ENCODE peak calls at places on chromosome X, in eight cellular contexts. W is suprapubic skin, V is endothelial cell of umbilical vein, A is breast epithelium, U is stomach, M is tibial nerve, O is kidney, B is pancreas. G is an unnamed sample.

GRCh38 chrX:6382284-6382683 is 152.6 kb downstream of the VCX3A start:
- DNase-seq in W (no peak), V (no peak), A (no peak), U (peak; percentile 25), M (no peak), O (no peak), B (no peak), G (no peak)

GRCh38 chrX:109943092-109943739 is 59.7 kb upstream of the TMEM164 start:
- DNase-seq in W (no peak), V (no peak), A (no peak), U (no peak), M (no peak), O (no peak), B (no peak), G (no peak)

GRCh38 chrX:40485427-40485826 is 95.3 kb upstream of the ATP6AP2 start:
- DNase-seq in W (no peak), V (no peak), A (no peak), U (no peak), M (no peak), O (no peak), B (no peak), G (no peak)

GRCh38 chrX:22389544-22390243 is 117.0 kb downstream of the CBLL2 start:
- DNase-seq in W (no peak), V (peak; percentile 88), A (no peak), U (no peak), M (no peak), O (no peak), B (no peak), G (no peak)

GRCh38 chrX:110162131-110162530 is 155.8 kb downstream of the AMMECR1 start:
- DNase-seq in W (no peak), V (no peak), A (no peak), U (no peak), M (no peak), O (no peak), B (no peak), G (no peak)

GRCh38 chrX:42290608-42291007 is 367.3 kb upstream of the CASK start:
- DNase-seq in W (no peak), V (peak; percentile 1), A (no peak), U (no peak), M (no peak), O (no peak), B (no peak), G (no peak)

GRCh38 chrX:14922437-14922836 is 49.2 kb downstream of the MOSPD2 start:
- DNase-seq in W (no peak), V (no peak), A (no peak), U (no peak), M (no peak), O (no peak), B (no peak), G (no peak)

GRCh38 chrX:21883258-21883657 is 27.5 kb downstream of the YY2 start:
- DNase-seq in W (no peak), V (peak; percentile 2), A (no peak), U (no peak), M (no peak), O (no peak), B (no peak), G (no peak)

GRCh38 chrX:115958687-115959359 is 211.7 kb upstream of the AGTR2 start:
- DNase-seq in W (no peak), V (no peak), A (no peak), U (no peak), M (no peak), O (no peak), B (no peak), G (no peak)

GRCh38 chrX:7145454-7145853 is 2.1 kb upstream of the STS start:
- DNase-seq in W (no peak), V (peak; percentile 1), A (no peak), U (no peak), M (no peak), O (no peak), B (no peak), G (no peak)

GRCh38 chrX:49040376-49040955 is 2.7 kb downstream of the TFE3 start:
- DNase-seq in W (no peak), V (peak; percentile 30), A (no peak), U (no peak), M (no peak), O (no peak), B (no peak), G (no peak)

GRCh38 chrX:103817502-103817901 is 14.6 kb downstream of the RAB9B start:
- DNase-seq in W (no peak), V (peak; percentile 53), A (no peak), U (no peak), M (no peak), O (no peak), B (no peak), G (peak; percentile 17)

GRCh38 chrX:140502491-140503229 is 2.2 kb downstream of the SOX3 start:
- DNase-seq in W (no peak), V (no peak), A (no peak), U (no peak), M (no peak), O (no peak), B (no peak), G (no peak)

GRCh38 chrX:140503230-140503585 is 1.7 kb downstream of the SOX3 start:
- DNase-seq in W (no peak), V (no peak), A (no peak), U (no peak), M (no peak), O (no peak), B (no peak), G (no peak)

GRCh38 chrX:140505421-140506337 is 810 bp upstream of the SOX3 start:
- DNase-seq in W (no peak), V (no peak), A (no peak), U (no peak), M (no peak), O (no peak), B (no peak), G (no peak)

GRCh38 chrX:140503714-140504351 is 1.0 kb downstream of the SOX3 start:
- DNase-seq in W (no peak), V (peak; percentile 8), A (no peak), U (no peak), M (no peak), O (peak; percentile 73), B (no peak), G (no peak)

GRCh38 chrX:140504371-140505324 is at the start of gene SOX3:
- DNase-seq in W (no peak), V (no peak), A (no peak), U (no peak), M (no peak), O (peak; percentile 74), B (no peak), G (no peak)
- H3K4me3 ChIP-seq in W (peak within 1 kb of the TSS; percentile 48), V (no peak within 1 kb of the TSS), A (peak within 1 kb of the TSS; percentile 38), U (peak within 1 kb of the TSS; percentile 33), M (peak within 1 kb of the TSS; percentile 7), O (no peak within 1 kb of the TSS), B (no peak within 1 kb of the TSS), G (no peak within 1 kb of the TSS)

GRCh38 chrX:69503228-69503834 is 795 bp upstream of the NALF2 start:
- DNase-seq in W (no peak), V (no peak), A (no peak), U (no peak), M (no peak), O (no peak), B (peak; percentile 39), G (no peak)
- TF ChIP-seq CTCF in W (no peak), V (no peak), A (no peak), U (no peak), M (no peak), O (no peak), B (no peak), G (peak; percentile 43)

DNA sequence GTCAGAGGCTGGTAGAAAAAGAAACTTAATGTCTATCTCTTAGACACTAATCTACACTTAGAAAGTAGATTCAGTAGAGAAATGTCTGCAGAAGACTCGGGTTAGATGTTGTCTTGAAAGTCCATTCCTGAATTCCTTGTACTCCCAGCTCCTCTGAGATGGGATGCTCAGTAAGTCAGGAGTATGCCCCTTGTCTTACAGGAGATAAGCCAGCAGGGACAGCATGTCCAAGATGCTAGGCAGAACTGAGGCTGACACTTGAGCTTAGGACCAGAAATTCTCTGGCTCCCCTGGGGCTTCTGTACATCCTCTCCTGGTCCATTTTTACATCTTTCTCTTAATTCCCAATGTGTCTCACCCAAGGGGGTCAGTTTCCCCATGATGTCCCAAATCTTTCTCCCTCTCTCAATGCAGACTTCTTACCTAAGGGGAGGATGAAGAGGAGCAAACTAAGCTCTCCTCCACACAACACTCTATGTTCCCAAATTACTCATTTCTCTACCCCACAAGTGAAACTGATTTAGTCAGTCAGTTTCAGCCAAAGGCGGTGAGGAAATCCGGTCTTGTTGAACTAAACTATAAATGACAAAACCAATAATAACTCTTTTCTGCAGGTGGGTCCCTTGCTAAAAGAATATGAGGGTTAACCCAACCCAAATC is 558.2 kb upstream of the DIPK2B start:
- DNase-seq in W (no peak), V (no peak), A (no peak), U (no peak), M (no peak), O (no peak), B (no peak), G (no peak)
- H3K4me3 ChIP-seq in W (no peak overlapping the region), V (no peak overlapping the region), A (no peak overlapping the region), U (no peak overlapping the region), M (no peak overlapping the region), O (no peak overlapping the region), B (no peak overlapping the region), G (no peak overlapping the region)

GRCh38 chrX:56764153-56764974 is 35.3 kb downstream of the NBDY start:
- DNase-seq in W (no peak), V (peak; percentile 64), A (peak; percentile 76), U (peak; percentile 66), M (no peak), O (peak; percentile 91), B (peak; percentile 75), G (peak; percentile 75)
- TF ChIP-seq CTCF in W (peak; percentile 64), V (peak; percentile 20), A (peak; percentile 81), U (peak; percentile 74), M (peak; percentile 33), O (peak; percentile 52), B (peak; percentile 41), G (peak; percentile 65)

GRCh38 chrX:69538321-69538876 is 34.3 kb downstream of the NALF2 start:
- DNase-seq in W (peak; percentile 84), V (peak; percentile 46), A (peak; percentile 23), U (peak; percentile 79), M (peak; percentile 54), O (peak; percentile 90), B (peak; percentile 84), G (peak; percentile 6)
- H3K4me3 ChIP-seq in W (peak overlapping the region; percentile 52), V (no peak overlapping the region), A (peak overlapping the region; percentile 45), U (peak overlapping the region; percentile 42), M (peak overlapping the region; percentile 36), O (peak overlapping the region; percentile 63), B (no peak overlapping the region), G (no peak overlapping the region)